ENCODE peak calls at places on chromosomes 12 and 14, in five cellular contexts. One of them, this sample, is unnamed.

GRCh38 chr12:31325877-31326631 is at the start of gene SINHCAF:
- DNase-seq in right atrium auricular region: peak
- DNase-seq in AG10803: peak
- DNase-seq in NCI-H2081: peak
- DNase-seq in testis: peak
- DNase-seq in this sample: peak

GRCh38 chr12:91601057-91601456 is 418.4 kb upstream of the DCN start:
- DNase-seq in right atrium auricular region: no peak
- DNase-seq in AG10803: no peak
- DNase-seq in NCI-H2081: no peak
- DNase-seq in testis: no peak
- DNase-seq in this sample: no peak

GRCh38 chr14:32472512-32473472 is 143.7 kb downstream of the AKAP6 start:
- DNase-seq in right atrium auricular region: no peak
- DNase-seq in AG10803: peak
- DNase-seq in NCI-H2081: peak
- DNase-seq in testis: no peak
- DNase-seq in this sample: no peak

GRCh38 chr14:100067971-100068959 is 3.0 kb downstream of the EVL start:
- DNase-seq in right atrium auricular region: peak
- DNase-seq in AG10803: no peak
- DNase-seq in NCI-H2081: no peak
- DNase-seq in testis: peak
- DNase-seq in this sample: no peak

GRCh38 chr14:95341564-95341963 is 21.9 kb upstream of the CLMN start:
- DNase-seq in right atrium auricular region: peak
- DNase-seq in AG10803: no peak
- DNase-seq in NCI-H2081: no peak
- DNase-seq in testis: peak
- DNase-seq in this sample: no peak

GRCh38 chr12:2845280-2845679 is 10.4 kb upstream of the NRIP2 start:
- DNase-seq in right atrium auricular region: no peak
- DNase-seq in AG10803: peak
- DNase-seq in NCI-H2081: no peak
- DNase-seq in testis: no peak
- DNase-seq in this sample: no peak

GRCh38 chr14:36268957-36269734 is 51.3 kb downstream of the MBIP start:
- DNase-seq in right atrium auricular region: no peak
- DNase-seq in AG10803: no peak
- DNase-seq in NCI-H2081: no peak
- DNase-seq in testis: no peak
- DNase-seq in this sample: peak

GRCh38 chr14:43934102-43934501 is 573.0 kb downstream of the FSCB start:
- DNase-seq in right atrium auricular region: no peak
- DNase-seq in AG10803: no peak
- DNase-seq in NCI-H2081: no peak
- DNase-seq in testis: no peak
- DNase-seq in this sample: no peak

GRCh38 chr12:42669471-42669997 is 80.0 kb upstream of the PRICKLE1 start:
- DNase-seq in right atrium auricular region: no peak
- DNase-seq in AG10803: no peak
- DNase-seq in NCI-H2081: no peak
- DNase-seq in testis: no peak
- DNase-seq in this sample: no peak

GRCh38 chr14:69685716-69686115 is 74.3 kb downstream of the SUSD6 start:
- DNase-seq in right atrium auricular region: peak
- DNase-seq in AG10803: peak
- DNase-seq in NCI-H2081: peak
- DNase-seq in testis: peak
- DNase-seq in this sample: peak

GRCh38 chr12:119659289-119659897 is 8.5 kb upstream of the PRKAB1 start:
- DNase-seq in right atrium auricular region: no peak
- DNase-seq in AG10803: no peak
- DNase-seq in NCI-H2081: peak
- DNase-seq in testis: peak
- DNase-seq in this sample: peak

GRCh38 chr12:25929096-25929637 is 29.3 kb upstream of the RASSF8 start:
- DNase-seq in right atrium auricular region: no peak
- DNase-seq in AG10803: no peak
- DNase-seq in NCI-H2081: no peak
- DNase-seq in testis: no peak
- DNase-seq in this sample: no peak

GRCh38 chr14:46920542-46920941 is 269.0 kb upstream of the RPL10L start:
- DNase-seq in right atrium auricular region: no peak
- DNase-seq in AG10803: no peak
- DNase-seq in NCI-H2081: no peak
- DNase-seq in testis: no peak
- DNase-seq in this sample: no peak

GRCh38 chr14:102213470-102213869 is 73.8 kb downstream of the WDR20 start:
- DNase-seq in right atrium auricular region: no peak
- DNase-seq in AG10803: no peak
- DNase-seq in NCI-H2081: no peak
- DNase-seq in testis: no peak
- DNase-seq in this sample: no peak

GRCh38 chr14:85625925-85626585 is 96.1 kb downstream of the FLRT2 start:
- DNase-seq in right atrium auricular region: no peak
- DNase-seq in AG10803: no peak
- DNase-seq in NCI-H2081: no peak
- DNase-seq in testis: no peak
- DNase-seq in this sample: no peak

GRCh38 chr14:22657861-22658260 is 13.7 kb upstream of the OR6J1 start:
- DNase-seq in right atrium auricular region: no peak
- DNase-seq in AG10803: peak
- DNase-seq in NCI-H2081: no peak
- DNase-seq in testis: no peak
- DNase-seq in this sample: no peak

GRCh38 chr12:94795520-94795919 is 145.2 kb upstream of the TMCC3 start:
- DNase-seq in right atrium auricular region: no peak
- DNase-seq in AG10803: peak
- DNase-seq in NCI-H2081: no peak
- DNase-seq in testis: no peak
- DNase-seq in this sample: no peak

GRCh38 chr12:70559390-70559789 is 77.8 kb downstream of the PTPRB start:
- DNase-seq in right atrium auricular region: no peak
- DNase-seq in AG10803: no peak
- DNase-seq in NCI-H2081: no peak
- DNase-seq in testis: no peak
- DNase-seq in this sample: no peak

GRCh38 chr12:85740190-85740589 is 96.0 kb downstream of the RASSF9 start:
- DNase-seq in right atrium auricular region: no peak
- DNase-seq in AG10803: peak
- DNase-seq in NCI-H2081: no peak
- DNase-seq in testis: no peak
- DNase-seq in this sample: no peak

GRCh38 chr12:86230516-86231146 is 25.6 kb downstream of the MGAT4C start:
- DNase-seq in right atrium auricular region: no peak
- DNase-seq in AG10803: no peak
- DNase-seq in NCI-H2081: no peak
- DNase-seq in testis: no peak
- DNase-seq in this sample: peak

GRCh38 chr14:67395086-67395875 is 16.7 kb downstream of the PLEK2 start:
- DNase-seq in right atrium auricular region: no peak
- DNase-seq in AG10803: no peak
- DNase-seq in NCI-H2081: no peak
- DNase-seq in testis: no peak
- DNase-seq in this sample: no peak